ENCODE peak calls at places on chromosomes 4 and X, in four cellular contexts. One of them, this sample, is unnamed.

GRCh38 chr4:84683065-84683464 is 100.1 kb downstream of the CDS1 start:
- DNase-seq in HepG2: no peak
- DNase-seq in A549: no peak
- DNase-seq in K562: no peak
- DNase-seq in this sample: no peak

GRCh38 chr4:168694669-168695068 is 197.8 kb downstream of the PALLD start:
- DNase-seq in HepG2: no peak
- DNase-seq in K562: no peak
- DNase-seq in A549: peak; percentile 65
- DNase-seq in this sample: peak; percentile 72

GRCh38 chr4:2258091-2259035 is 3.5 kb downstream of the MXD4 start:
- DNase-seq in HepG2: no peak
- DNase-seq in K562: no peak
- DNase-seq in A549: no peak
- DNase-seq in this sample: no peak

GRCh38 chr4:26717332-26717731 is 133.4 kb downstream of the TBC1D19 start:
- DNase-seq in HepG2: no peak
- DNase-seq in A549: no peak
- DNase-seq in K562: no peak
- DNase-seq in this sample: peak; percentile 92

GRCh38 chrX:53284684-53285447 is 3.5 kb upstream of the IQSEC2 start:
- DNase-seq in HepG2: peak; percentile 16
- DNase-seq in A549: peak; percentile 48
- DNase-seq in K562: peak; percentile 67
- DNase-seq in this sample: peak; percentile 36

GRCh38 chr4:87017580-87018061 is 82.8 kb downstream of the AFF1 start:
- DNase-seq in K562: peak; percentile 50
- DNase-seq in A549: peak; percentile 68
- DNase-seq in HepG2: no peak
- DNase-seq in this sample: peak; percentile 88

GRCh38 chrX:131677655-131678628 is 134.1 kb downstream of the OR13H1 start:
- DNase-seq in HepG2: peak; percentile 18
- DNase-seq in A549: peak; percentile 38
- DNase-seq in K562: peak; percentile 71
- DNase-seq in this sample: peak; percentile 3

GRCh38 chr4:153013202-153013988 is 77.3 kb downstream of the FHDC1 start:
- DNase-seq in K562: no peak
- DNase-seq in A549: no peak
- DNase-seq in HepG2: no peak
- DNase-seq in this sample: no peak

GRCh38 chr4:75099321-75099720 is 166.4 kb downstream of the PARM1 start:
- DNase-seq in A549: no peak
- DNase-seq in K562: no peak
- DNase-seq in HepG2: no peak
- DNase-seq in this sample: no peak

GRCh38 chr4:1187182-1187581 is 14.8 kb upstream of the SPON2 start:
- DNase-seq in K562: no peak
- DNase-seq in HepG2: no peak
- DNase-seq in A549: no peak
- DNase-seq in this sample: peak; percentile 42

GRCh38 chrX:97405031-97405685 is 521.5 kb downstream of the RPA4 start:
- DNase-seq in HepG2: no peak
- DNase-seq in K562: no peak
- DNase-seq in A549: no peak
- DNase-seq in this sample: peak; percentile 34

GRCh38 chrX:41692162-41692749 is 3.5 kb downstream of the GPR34 start:
- DNase-seq in HepG2: no peak
- DNase-seq in K562: no peak
- DNase-seq in A549: no peak
- DNase-seq in this sample: peak; percentile 11

GRCh38 chr4:5710962-5711478 is at the start of gene EVC:
- DNase-seq in A549: peak; percentile 70
- DNase-seq in K562: peak; percentile 37
- DNase-seq in HepG2: peak; percentile 54
- DNase-seq in this sample: peak; percentile 74

GRCh38 chrX:389021-389441 is 2.3 kb upstream of the PPP2R3B start:
- DNase-seq in HepG2: peak; percentile 55
- DNase-seq in K562: no peak
- DNase-seq in A549: no peak
- DNase-seq in this sample: no peak

DNA sequence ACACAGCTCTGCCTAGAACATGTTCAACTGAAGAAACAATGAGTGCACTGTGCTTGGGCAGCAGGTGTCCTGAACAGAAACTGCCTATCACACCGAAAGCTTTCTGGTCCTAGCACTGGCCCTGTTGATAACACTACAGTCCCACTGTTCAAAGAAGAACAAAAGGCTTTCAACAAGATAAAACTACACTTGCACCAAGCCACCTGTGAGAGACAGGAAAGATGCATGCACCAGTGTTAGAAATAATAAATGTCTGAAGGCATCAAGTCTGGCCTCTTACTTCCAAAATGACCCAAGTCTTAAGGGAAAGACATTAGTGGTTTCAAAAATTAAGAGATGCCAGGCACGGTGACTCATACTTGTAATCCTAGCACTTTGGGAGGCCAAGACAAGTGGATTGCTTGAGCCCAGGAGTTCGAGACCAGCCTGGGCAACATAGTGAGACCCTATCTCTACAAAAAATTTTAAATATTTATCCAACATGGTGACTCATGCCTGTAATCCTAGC is 68.7 kb downstream of the APBB2 start:
- DNase-seq in HepG2: peak; percentile 61
- DNase-seq in K562: no peak
- DNase-seq in A549: no peak
- DNase-seq in this sample: peak; percentile 45
- TF ChIP-seq MAZ in HepG2: no peak
- TF ChIP-seq MAZ in K562: no peak
- TF ChIP-seq MAZ in A549: no peak
- TF ChIP-seq MAZ in this sample: no peak

GRCh38 chr4:40576651-40577480 is 52.8 kb downstream of the RBM47 start:
- DNase-seq in A549: peak; percentile 98
- DNase-seq in K562: no peak
- DNase-seq in HepG2: peak; percentile 98
- DNase-seq in this sample: peak; percentile 91
- TF ChIP-seq MAZ in A549: no peak
- TF ChIP-seq MAZ in K562: no peak
- TF ChIP-seq MAZ in HepG2: peak; percentile 46
- TF ChIP-seq MAZ in this sample: no peak

GRCh38 chr4:140019619-140020367 is 134.2 kb downstream of the MAML3 start:
- DNase-seq in A549: peak; percentile 95
- DNase-seq in HepG2: peak; percentile 85
- DNase-seq in K562: no peak
- DNase-seq in this sample: no peak
- TF ChIP-seq MAZ in A549: no peak
- TF ChIP-seq MAZ in HepG2: no peak
- TF ChIP-seq MAZ in K562: no peak
- TF ChIP-seq MAZ in this sample: no peak

GRCh38 chrX:139691843-139692505 is 16.0 kb downstream of the MCF2 start:
- DNase-seq in A549: peak; percentile 8
- DNase-seq in K562: no peak
- DNase-seq in HepG2: no peak
- DNase-seq in this sample: no peak
- TF ChIP-seq MAZ in A549: no peak
- TF ChIP-seq MAZ in K562: no peak
- TF ChIP-seq MAZ in HepG2: no peak
- TF ChIP-seq MAZ in this sample: no peak

DNA sequence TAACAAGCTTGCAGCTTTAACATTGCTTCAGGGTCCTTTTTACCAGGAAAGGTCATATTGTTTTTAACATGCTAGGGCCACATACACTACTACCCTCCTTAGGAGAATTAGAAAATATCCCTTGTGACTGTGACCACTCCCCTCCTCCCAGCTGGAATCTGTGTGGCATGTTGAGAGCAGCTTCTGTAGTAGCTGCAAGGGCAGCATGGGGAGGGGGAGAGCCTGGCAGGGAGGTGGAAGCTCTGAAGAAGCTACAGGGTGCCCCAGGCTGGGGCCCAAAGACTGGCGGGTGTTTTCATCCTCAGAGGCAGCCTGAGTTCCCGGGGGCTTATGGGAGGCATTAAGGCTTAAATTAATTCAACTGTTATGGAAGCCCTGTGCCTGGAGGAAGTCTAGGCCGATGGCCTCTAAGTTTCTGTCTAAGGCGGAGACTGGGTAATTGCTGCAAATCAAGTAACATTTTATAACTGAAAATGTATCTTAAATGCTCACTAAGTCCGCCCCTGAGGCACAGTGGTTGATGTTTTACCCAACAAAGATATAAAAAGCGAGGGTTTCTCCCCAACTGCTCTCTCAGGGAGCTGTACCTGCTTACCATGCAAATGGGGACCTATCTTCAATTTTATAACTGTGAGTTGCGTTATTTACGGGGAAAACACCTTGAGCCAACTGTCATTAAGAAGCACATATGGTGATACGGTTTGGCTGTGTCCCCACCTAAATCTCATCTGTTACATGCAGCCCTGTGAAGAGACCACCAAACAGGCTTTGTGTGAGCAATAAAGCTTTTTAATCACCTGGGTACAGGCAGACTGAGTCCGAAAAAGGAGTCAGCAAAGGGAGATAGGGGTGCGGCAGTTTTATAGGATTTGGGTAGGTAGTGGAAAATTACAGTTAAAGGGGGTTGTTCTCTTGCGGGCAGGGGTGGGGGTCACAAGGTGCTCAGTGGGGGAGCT is 37.4 kb upstream of the STS start:
- DNase-seq in HepG2: no peak
- DNase-seq in K562: no peak
- DNase-seq in A549: no peak
- DNase-seq in this sample: no peak
- TF ChIP-seq MAZ in HepG2: no peak
- TF ChIP-seq MAZ in K562: no peak
- TF ChIP-seq MAZ in A549: no peak
- TF ChIP-seq MAZ in this sample: no peak

DNA sequence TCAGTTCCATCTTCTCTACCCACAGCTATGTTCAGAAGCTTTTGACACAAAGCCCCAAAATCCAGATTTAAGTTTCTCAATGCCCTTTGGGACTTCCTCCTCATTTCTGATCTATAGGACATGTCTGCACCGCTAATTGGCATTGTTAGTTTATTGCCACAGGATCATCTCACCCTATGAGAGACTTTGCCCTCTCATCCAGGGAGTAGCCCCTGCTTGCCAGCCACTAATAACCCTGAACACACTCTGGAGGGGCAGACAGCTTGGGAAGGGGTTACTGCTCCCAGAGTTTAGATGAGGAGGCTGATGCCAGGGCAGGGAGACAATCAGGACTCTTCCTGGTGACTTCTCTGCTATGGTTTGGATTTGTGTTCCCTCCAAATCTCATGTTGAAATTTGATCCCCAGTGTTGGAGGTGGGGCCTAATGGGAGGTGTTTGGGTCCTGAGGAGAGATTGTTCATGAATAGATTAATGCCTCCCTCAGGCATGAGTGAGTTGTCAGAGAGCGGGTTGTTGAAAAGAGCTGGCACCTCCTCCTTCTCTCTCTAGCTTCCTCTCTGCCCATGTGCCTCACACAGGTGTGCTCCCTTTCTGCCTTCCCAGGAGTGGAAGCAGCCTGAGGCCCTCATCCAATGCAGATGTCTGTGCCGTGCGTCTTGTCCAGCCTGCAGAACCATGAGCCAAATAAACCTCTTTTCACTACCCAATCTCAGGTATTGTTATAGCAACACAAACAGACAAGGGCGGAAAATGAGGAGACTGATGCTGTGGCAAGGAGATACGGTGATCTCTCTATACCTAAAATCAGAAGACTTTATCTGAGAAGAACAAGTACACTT is 3.6 kb upstream of the SCARB2 start:
- DNase-seq in K562: no peak
- DNase-seq in A549: no peak
- DNase-seq in HepG2: no peak
- DNase-seq in this sample: no peak
- TF ChIP-seq MAZ in K562: no peak
- TF ChIP-seq MAZ in A549: no peak
- TF ChIP-seq MAZ in HepG2: no peak
- TF ChIP-seq MAZ in this sample: no peak

GRCh38 chr4:139229534-139230039 is 50.4 kb downstream of the MGARP start:
- DNase-seq in HepG2: peak; percentile 50
- DNase-seq in K562: peak; percentile 29
- DNase-seq in A549: peak; percentile 49
- DNase-seq in this sample: peak; percentile 68
- TF ChIP-seq MAZ in HepG2: no peak
- TF ChIP-seq MAZ in K562: no peak
- TF ChIP-seq MAZ in A549: no peak
- TF ChIP-seq MAZ in this sample: no peak